ENCODE peak calls at places on chromosomes 4 and X, in ten cellular contexts. One of them, this sample, is unnamed.

GRCh38 chr4:149751174-149751573 is 64.5 kb downstream of the IQCM start:
- DNase-seq in Daoy: no peak
- DNase-seq in left colon: no peak
- DNase-seq in NCI-H1105: no peak
- DNase-seq in fibroblast of lung: no peak
- DNase-seq in caudate nucleus: no peak
- DNase-seq in putamen: no peak
- DNase-seq in GM03348: no peak
- DNase-seq in activated naive CD4-positive, alpha-beta T cell treated with anti-CD3 and anti-CD28 coated beads for 36 hours: no peak
- DNase-seq in H54: no peak
- DNase-seq in this sample: no peak

GRCh38 chrX:84729809-84730208 is 227.6 kb upstream of the HDX start:
- DNase-seq in Daoy: no peak
- DNase-seq in left colon: no peak
- DNase-seq in NCI-H1105: peak; percentile 13
- DNase-seq in fibroblast of lung: peak; percentile 51
- DNase-seq in caudate nucleus: no peak
- DNase-seq in putamen: no peak
- DNase-seq in GM03348: peak; percentile 45
- DNase-seq in activated naive CD4-positive, alpha-beta T cell treated with anti-CD3 and anti-CD28 coated beads for 36 hours: peak; percentile 4
- DNase-seq in H54: peak; percentile 1
- DNase-seq in this sample: peak; percentile 39

GRCh38 chr4:10715135-10715534 is 30.6 kb upstream of the CLNK start:
- DNase-seq in Daoy: no peak
- DNase-seq in left colon: no peak
- DNase-seq in NCI-H1105: no peak
- DNase-seq in fibroblast of lung: no peak
- DNase-seq in caudate nucleus: no peak
- DNase-seq in putamen: no peak
- DNase-seq in GM03348: no peak
- DNase-seq in activated naive CD4-positive, alpha-beta T cell treated with anti-CD3 and anti-CD28 coated beads for 36 hours: no peak
- DNase-seq in H54: no peak
- DNase-seq in this sample: no peak

GRCh38 chrX:7109838-7110793 is 37.4 kb upstream of the STS start:
- DNase-seq in Daoy: no peak
- DNase-seq in left colon: no peak
- DNase-seq in NCI-H1105: no peak
- DNase-seq in fibroblast of lung: no peak
- DNase-seq in caudate nucleus: no peak
- DNase-seq in putamen: no peak
- DNase-seq in GM03348: no peak
- DNase-seq in activated naive CD4-positive, alpha-beta T cell treated with anti-CD3 and anti-CD28 coated beads for 36 hours: no peak
- DNase-seq in H54: no peak
- DNase-seq in this sample: no peak

GRCh38 chr4:48780867-48781219 is 764 bp upstream of the FRYL start:
- DNase-seq in Daoy: peak; percentile 31
- DNase-seq in left colon: peak; percentile 62
- DNase-seq in NCI-H1105: no peak
- DNase-seq in fibroblast of lung: peak; percentile 49
- DNase-seq in caudate nucleus: no peak
- DNase-seq in putamen: peak; percentile 63
- DNase-seq in GM03348: peak; percentile 19
- DNase-seq in activated naive CD4-positive, alpha-beta T cell treated with anti-CD3 and anti-CD28 coated beads for 36 hours: peak; percentile 67
- DNase-seq in H54: no peak
- DNase-seq in this sample: no peak

GRCh38 chr4:138053601-138054322 is 188.4 kb downstream of the SLC7A11 start:
- DNase-seq in Daoy: peak; percentile 61
- DNase-seq in left colon: no peak
- DNase-seq in NCI-H1105: no peak
- DNase-seq in fibroblast of lung: peak; percentile 93
- DNase-seq in caudate nucleus: no peak
- DNase-seq in putamen: no peak
- DNase-seq in GM03348: peak; percentile 82
- DNase-seq in activated naive CD4-positive, alpha-beta T cell treated with anti-CD3 and anti-CD28 coated beads for 36 hours: no peak
- DNase-seq in H54: peak; percentile 22
- DNase-seq in this sample: no peak

GRCh38 chrX:8037593-8038348 is 110.6 kb upstream of the PNPLA4 start:
- DNase-seq in Daoy: no peak
- DNase-seq in left colon: no peak
- DNase-seq in NCI-H1105: no peak
- DNase-seq in fibroblast of lung: peak; percentile 25
- DNase-seq in caudate nucleus: no peak
- DNase-seq in putamen: no peak
- DNase-seq in GM03348: no peak
- DNase-seq in activated naive CD4-positive, alpha-beta T cell treated with anti-CD3 and anti-CD28 coated beads for 36 hours: no peak
- DNase-seq in H54: no peak
- DNase-seq in this sample: no peak

GRCh38 chr4:144174401-144175067 is 34.0 kb upstream of the GYPA start:
- DNase-seq in Daoy: peak; percentile 13
- DNase-seq in left colon: no peak
- DNase-seq in NCI-H1105: peak; percentile 4
- DNase-seq in fibroblast of lung: peak; percentile 76
- DNase-seq in caudate nucleus: no peak
- DNase-seq in putamen: peak; percentile 47
- DNase-seq in GM03348: peak; percentile 61
- DNase-seq in activated naive CD4-positive, alpha-beta T cell treated with anti-CD3 and anti-CD28 coated beads for 36 hours: peak; percentile 32
- DNase-seq in H54: peak; percentile 6
- DNase-seq in this sample: peak; percentile 72

GRCh38 chr4:26911254-26911653 is 50.6 kb downstream of the STIM2 start:
- DNase-seq in Daoy: no peak
- DNase-seq in left colon: no peak
- DNase-seq in NCI-H1105: no peak
- DNase-seq in fibroblast of lung: no peak
- DNase-seq in caudate nucleus: no peak
- DNase-seq in putamen: no peak
- DNase-seq in GM03348: no peak
- DNase-seq in activated naive CD4-positive, alpha-beta T cell treated with anti-CD3 and anti-CD28 coated beads for 36 hours: no peak
- DNase-seq in H54: no peak
- DNase-seq in this sample: no peak

GRCh38 chrX:103183912-103184311 is 31.0 kb upstream of the BEX4 start:
- DNase-seq in Daoy: no peak
- DNase-seq in left colon: no peak
- DNase-seq in NCI-H1105: no peak
- DNase-seq in fibroblast of lung: no peak
- DNase-seq in caudate nucleus: no peak
- DNase-seq in putamen: no peak
- DNase-seq in GM03348: no peak
- DNase-seq in activated naive CD4-positive, alpha-beta T cell treated with anti-CD3 and anti-CD28 coated beads for 36 hours: no peak
- DNase-seq in H54: no peak
- DNase-seq in this sample: no peak

GRCh38 chr4:119237642-119238041 is 25.1 kb downstream of the USP53 start:
- DNase-seq in Daoy: no peak
- DNase-seq in left colon: no peak
- DNase-seq in NCI-H1105: no peak
- DNase-seq in fibroblast of lung: no peak
- DNase-seq in caudate nucleus: no peak
- DNase-seq in putamen: no peak
- DNase-seq in GM03348: no peak
- DNase-seq in activated naive CD4-positive, alpha-beta T cell treated with anti-CD3 and anti-CD28 coated beads for 36 hours: no peak
- DNase-seq in H54: no peak
- DNase-seq in this sample: no peak

GRCh38 chr4:108881190-108881589 is 118.3 kb upstream of the ETNPPL start:
- DNase-seq in Daoy: peak; percentile 54
- DNase-seq in left colon: no peak
- DNase-seq in NCI-H1105: no peak
- DNase-seq in fibroblast of lung: peak; percentile 44
- DNase-seq in caudate nucleus: no peak
- DNase-seq in putamen: no peak
- DNase-seq in GM03348: peak; percentile 47
- DNase-seq in activated naive CD4-positive, alpha-beta T cell treated with anti-CD3 and anti-CD28 coated beads for 36 hours: no peak
- DNase-seq in H54: no peak
- DNase-seq in this sample: no peak

GRCh38 chr4:71290074-71290473 is 48.7 kb upstream of the SLC4A4 start:
- DNase-seq in Daoy: no peak
- DNase-seq in left colon: no peak
- DNase-seq in NCI-H1105: no peak
- DNase-seq in fibroblast of lung: peak; percentile 59
- DNase-seq in caudate nucleus: no peak
- DNase-seq in putamen: no peak
- DNase-seq in GM03348: peak; percentile 67
- DNase-seq in activated naive CD4-positive, alpha-beta T cell treated with anti-CD3 and anti-CD28 coated beads for 36 hours: no peak
- DNase-seq in H54: no peak
- DNase-seq in this sample: no peak

GRCh38 chr4:25890653-25891485 is 23.2 kb upstream of the SMIM20 start:
- DNase-seq in Daoy: no peak
- DNase-seq in left colon: no peak
- DNase-seq in NCI-H1105: no peak
- DNase-seq in fibroblast of lung: no peak
- DNase-seq in caudate nucleus: no peak
- DNase-seq in putamen: no peak
- DNase-seq in GM03348: no peak
- DNase-seq in activated naive CD4-positive, alpha-beta T cell treated with anti-CD3 and anti-CD28 coated beads for 36 hours: no peak
- DNase-seq in H54: no peak
- DNase-seq in this sample: no peak

This sample was measured in hippocampal formation.